ENCODE peak calls at places on chromosomes 6 and 20, in seven cellular contexts. One of them, this sample, is unnamed.
A peak's percentile ranks its signal among the peaks of the same experiment; 100 is the strongest.

GRCh38 chr20:2707353-2708072 is 14.9 kb downstream of the EBF4 start:
- DNase-seq in IMR-90: no peak
- DNase-seq in neuronal stem cell: no peak
- DNase-seq in mesenchymal stem cell: no peak
- DNase-seq in H9: no peak
- DNase-seq in H1: no peak
- DNase-seq in mesendoderm: no peak
- DNase-seq in this sample: no peak

GRCh38 chr20:41222299-41222698 is 85.0 kb downstream of the PLCG1 start:
- DNase-seq in IMR-90: no peak
- DNase-seq in neuronal stem cell: no peak
- DNase-seq in mesenchymal stem cell: no peak
- DNase-seq in H9: no peak
- DNase-seq in H1: no peak
- DNase-seq in mesendoderm: no peak
- DNase-seq in this sample: no peak

GRCh38 chr6:22421187-22421586 is 124.4 kb upstream of the PRL start:
- DNase-seq in IMR-90: no peak
- DNase-seq in neuronal stem cell: no peak
- DNase-seq in mesenchymal stem cell: no peak
- DNase-seq in H9: no peak
- DNase-seq in H1: no peak
- DNase-seq in mesendoderm: no peak
- DNase-seq in this sample: peak; percentile 83

GRCh38 chr20:35339007-35339406 is 46.8 kb upstream of the FAM83C start:
- DNase-seq in IMR-90: peak; percentile 99
- DNase-seq in neuronal stem cell: no peak
- DNase-seq in mesenchymal stem cell: peak; percentile 88
- DNase-seq in H9: no peak
- DNase-seq in H1: no peak
- DNase-seq in mesendoderm: no peak
- DNase-seq in this sample: peak; percentile 24

GRCh38 chr20:46237221-46237620 is 71.1 kb downstream of the CDH22 start:
- DNase-seq in IMR-90: no peak
- DNase-seq in neuronal stem cell: no peak
- DNase-seq in mesenchymal stem cell: no peak
- DNase-seq in H9: peak; percentile 57
- DNase-seq in H1: no peak
- DNase-seq in mesendoderm: peak; percentile 43
- DNase-seq in this sample: no peak

GRCh38 chr6:138734585-138734984 is 39.0 kb upstream of the CCDC28A start:
- DNase-seq in IMR-90: no peak
- DNase-seq in neuronal stem cell: no peak
- DNase-seq in mesenchymal stem cell: no peak
- DNase-seq in H9: no peak
- DNase-seq in H1: no peak
- DNase-seq in mesendoderm: no peak
- DNase-seq in this sample: no peak

GRCh38 chr6:69973138-69973537 is 106.8 kb downstream of the COL19A1 start:
- DNase-seq in IMR-90: no peak
- DNase-seq in neuronal stem cell: no peak
- DNase-seq in mesenchymal stem cell: no peak
- DNase-seq in H9: no peak
- DNase-seq in H1: no peak
- DNase-seq in mesendoderm: peak; percentile 23
- DNase-seq in this sample: no peak

GRCh38 chr6:10262505-10262904 is 152.4 kb downstream of the TFAP2A start:
- DNase-seq in IMR-90: no peak
- DNase-seq in neuronal stem cell: no peak
- DNase-seq in mesenchymal stem cell: no peak
- DNase-seq in H9: no peak
- DNase-seq in H1: no peak
- DNase-seq in mesendoderm: no peak
- DNase-seq in this sample: no peak

GRCh38 chr20:37526238-37526838 is 1.3 kb downstream of the BLCAP start:
- DNase-seq in IMR-90: peak; percentile 52
- DNase-seq in neuronal stem cell: no peak
- DNase-seq in mesenchymal stem cell: peak; percentile 65
- DNase-seq in H9: peak; percentile 82
- DNase-seq in H1: no peak
- DNase-seq in mesendoderm: peak; percentile 97
- DNase-seq in this sample: peak; percentile 64

GRCh38 chr6:68054776-68055175 is 580.3 kb upstream of the ADGRB3 start:
- DNase-seq in IMR-90: no peak
- DNase-seq in neuronal stem cell: no peak
- DNase-seq in mesenchymal stem cell: peak; percentile 2
- DNase-seq in H9: no peak
- DNase-seq in H1: no peak
- DNase-seq in mesendoderm: no peak
- DNase-seq in this sample: no peak

GRCh38 chr6:157267654-157268053 is 55.7 kb downstream of the TMEM242 start:
- DNase-seq in IMR-90: no peak
- DNase-seq in neuronal stem cell: no peak
- DNase-seq in mesenchymal stem cell: no peak
- DNase-seq in H9: peak; percentile 25
- DNase-seq in H1: no peak
- DNase-seq in mesendoderm: no peak
- DNase-seq in this sample: no peak

GRCh38 chr6:41566961-41567360 is 20.8 kb downstream of the FOXP4 start:
- DNase-seq in IMR-90: no peak
- DNase-seq in neuronal stem cell: no peak
- DNase-seq in mesenchymal stem cell: no peak
- DNase-seq in H9: no peak
- DNase-seq in H1: no peak
- DNase-seq in mesendoderm: no peak
- DNase-seq in this sample: no peak

GRCh38 chr6:25248100-25248499 is 31.1 kb upstream of the CARMIL1 start:
- DNase-seq in IMR-90: peak; percentile 66
- DNase-seq in neuronal stem cell: no peak
- DNase-seq in mesenchymal stem cell: no peak
- DNase-seq in H9: no peak
- DNase-seq in H1: no peak
- DNase-seq in mesendoderm: no peak
- DNase-seq in this sample: no peak

GRCh38 chr6:71294121-71294523 is 5.5 kb downstream of the OGFRL1 start:
- DNase-seq in IMR-90: peak; percentile 92
- DNase-seq in neuronal stem cell: no peak
- DNase-seq in mesenchymal stem cell: peak; percentile 78
- DNase-seq in H9: no peak
- DNase-seq in H1: no peak
- DNase-seq in mesendoderm: no peak
- DNase-seq in this sample: no peak

GRCh38 chr6:143164565-143165105 is 103.9 kb downstream of the AIG1 start:
- DNase-seq in IMR-90: no peak
- DNase-seq in neuronal stem cell: no peak
- DNase-seq in mesenchymal stem cell: no peak
- DNase-seq in H9: no peak
- DNase-seq in H1: no peak
- DNase-seq in mesendoderm: no peak
- DNase-seq in this sample: peak; percentile 61

GRCh38 chr20:14838663-14839650 is 501.5 kb upstream of the FLRT3 start:
- DNase-seq in IMR-90: no peak
- DNase-seq in neuronal stem cell: no peak
- DNase-seq in mesenchymal stem cell: no peak
- DNase-seq in H9: no peak
- DNase-seq in H1: no peak
- DNase-seq in mesendoderm: no peak
- DNase-seq in this sample: no peak

GRCh38 chr20:50286609-50287008 is 96.0 kb downstream of the CEBPB start:
- DNase-seq in IMR-90: peak; percentile 88
- DNase-seq in neuronal stem cell: no peak
- DNase-seq in mesenchymal stem cell: peak; percentile 85
- DNase-seq in H9: peak; percentile 52
- DNase-seq in H1: no peak
- DNase-seq in mesendoderm: peak; percentile 59
- DNase-seq in this sample: peak; percentile 31

GRCh38 chr6:8539446-8539845 is 104.1 kb upstream of the SLC35B3 start:
- DNase-seq in IMR-90: no peak
- DNase-seq in neuronal stem cell: no peak
- DNase-seq in mesenchymal stem cell: peak; percentile 2
- DNase-seq in H9: no peak
- DNase-seq in H1: no peak
- DNase-seq in mesendoderm: peak; percentile 40
- DNase-seq in this sample: no peak
- H3K23ac ChIP-seq in IMR-90: no peak overlapping the region
- H3K23ac ChIP-seq in neuronal stem cell: no peak overlapping the region
- H3K23ac ChIP-seq in mesenchymal stem cell: no peak overlapping the region
- H3K23ac ChIP-seq in H9: no peak overlapping the region
- H3K23ac ChIP-seq in H1: no peak overlapping the region
- H3K23ac ChIP-seq in mesendoderm: no peak overlapping the region
- H3K23ac ChIP-seq in this sample: no peak overlapping the region

GRCh38 chr6:106530502-106530901 is 98.8 kb downstream of the RTN4IP1 start:
- DNase-seq in IMR-90: peak; percentile 54
- DNase-seq in neuronal stem cell: no peak
- DNase-seq in mesenchymal stem cell: no peak
- DNase-seq in H9: no peak
- DNase-seq in H1: no peak
- DNase-seq in mesendoderm: no peak
- DNase-seq in this sample: peak; percentile 90

GRCh38 chr6:106535012-106535411 is 94.3 kb downstream of the RTN4IP1 start:
- DNase-seq in IMR-90: no peak
- DNase-seq in neuronal stem cell: no peak
- DNase-seq in mesenchymal stem cell: no peak
- DNase-seq in H9: no peak
- DNase-seq in H1: no peak
- DNase-seq in mesendoderm: no peak
- DNase-seq in this sample: no peak

GRCh38 chr6:106530026-106530425 is 99.3 kb downstream of the RTN4IP1 start:
- DNase-seq in IMR-90: no peak
- DNase-seq in neuronal stem cell: no peak
- DNase-seq in mesenchymal stem cell: no peak
- DNase-seq in H9: no peak
- DNase-seq in H1: no peak
- DNase-seq in mesendoderm: no peak
- DNase-seq in this sample: no peak

GRCh38 chr6:106534564-106534982 is 94.7 kb downstream of the RTN4IP1 start:
- DNase-seq in IMR-90: no peak
- DNase-seq in neuronal stem cell: no peak
- DNase-seq in mesenchymal stem cell: no peak
- DNase-seq in H9: no peak
- DNase-seq in H1: no peak
- DNase-seq in mesendoderm: no peak
- DNase-seq in this sample: no peak

DNA sequence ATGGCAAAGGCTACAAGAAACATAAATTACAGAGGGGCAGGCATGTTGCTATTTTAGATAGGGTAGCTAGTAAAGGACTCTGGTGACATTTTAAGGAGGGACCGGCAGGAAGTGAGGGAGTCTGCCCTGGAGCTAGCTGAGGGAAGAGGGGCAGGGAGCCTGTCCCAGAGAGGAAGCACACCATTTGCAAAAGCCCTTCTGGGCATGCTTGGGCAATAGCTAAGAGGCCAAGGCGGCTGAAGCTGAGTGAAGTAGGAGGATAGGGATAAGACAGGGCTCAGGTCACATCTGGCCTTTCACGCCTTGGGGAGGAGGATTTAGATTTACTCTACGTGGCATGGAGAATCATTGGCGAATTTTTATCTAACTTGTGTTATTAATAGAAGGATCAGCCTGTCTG is 96.2 kb downstream of the RTN4IP1 start:
- DNase-seq in IMR-90: no peak
- DNase-seq in neuronal stem cell: no peak
- DNase-seq in mesenchymal stem cell: no peak
- DNase-seq in H9: peak; percentile 33
- DNase-seq in H1: no peak
- DNase-seq in mesendoderm: peak; percentile 49
- DNase-seq in this sample: peak; percentile 56
- H3K23ac ChIP-seq in IMR-90: no peak overlapping the region
- H3K23ac ChIP-seq in neuronal stem cell: no peak overlapping the region
- H3K23ac ChIP-seq in mesenchymal stem cell: no peak overlapping the region
- H3K23ac ChIP-seq in H9: no peak overlapping the region
- H3K23ac ChIP-seq in H1: no peak overlapping the region
- H3K23ac ChIP-seq in mesendoderm: no peak overlapping the region
- H3K23ac ChIP-seq in this sample: no peak overlapping the region

GRCh38 chr6:12265795-12266194 is 24.4 kb upstream of the EDN1 start:
- DNase-seq in IMR-90: peak; percentile 71
- DNase-seq in neuronal stem cell: no peak
- DNase-seq in mesenchymal stem cell: peak; percentile 68
- DNase-seq in H9: no peak
- DNase-seq in H1: no peak
- DNase-seq in mesendoderm: no peak
- DNase-seq in this sample: peak; percentile 45
- H3K23ac ChIP-seq in IMR-90: no peak overlapping the region
- H3K23ac ChIP-seq in neuronal stem cell: no peak overlapping the region
- H3K23ac ChIP-seq in mesenchymal stem cell: no peak overlapping the region
- H3K23ac ChIP-seq in H9: no peak overlapping the region
- H3K23ac ChIP-seq in H1: no peak overlapping the region
- H3K23ac ChIP-seq in mesendoderm: no peak overlapping the region
- H3K23ac ChIP-seq in this sample: no peak overlapping the region

DNA sequence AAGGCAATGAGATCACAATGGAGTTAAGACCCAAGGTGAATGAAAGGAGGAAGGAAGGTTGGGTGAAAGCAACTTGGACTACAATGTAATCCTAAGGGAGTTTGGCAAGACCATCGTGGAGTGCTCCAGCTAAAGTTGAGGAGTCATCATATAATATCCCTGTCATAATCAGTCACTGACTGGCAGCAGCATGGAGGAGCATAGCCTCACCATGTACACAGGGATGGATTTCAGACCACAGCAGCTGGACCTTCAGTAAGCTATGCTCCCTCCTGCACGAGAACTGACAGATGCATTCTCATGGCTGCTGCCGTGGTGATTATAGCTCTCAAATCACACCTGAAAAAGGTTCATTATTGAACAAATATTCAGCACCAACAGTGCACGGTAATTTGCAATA is 43.0 kb downstream of the GOPC start:
- DNase-seq in IMR-90: no peak
- DNase-seq in neuronal stem cell: no peak
- DNase-seq in mesenchymal stem cell: no peak
- DNase-seq in H9: no peak
- DNase-seq in H1: no peak
- DNase-seq in mesendoderm: no peak
- DNase-seq in this sample: no peak
- H3K23ac ChIP-seq in IMR-90: no peak overlapping the region
- H3K23ac ChIP-seq in neuronal stem cell: no peak overlapping the region
- H3K23ac ChIP-seq in mesenchymal stem cell: no peak overlapping the region
- H3K23ac ChIP-seq in H9: no peak overlapping the region
- H3K23ac ChIP-seq in H1: no peak overlapping the region
- H3K23ac ChIP-seq in mesendoderm: no peak overlapping the region
- H3K23ac ChIP-seq in this sample: no peak overlapping the region

GRCh38 chr20:5720696-5721095 is 29.5 kb upstream of the SHLD1 start:
- DNase-seq in IMR-90: peak; percentile 41
- DNase-seq in neuronal stem cell: no peak
- DNase-seq in mesenchymal stem cell: no peak
- DNase-seq in H9: no peak
- DNase-seq in H1: no peak
- DNase-seq in mesendoderm: no peak
- DNase-seq in this sample: no peak
- H3K23ac ChIP-seq in IMR-90: no peak overlapping the region
- H3K23ac ChIP-seq in neuronal stem cell: no peak overlapping the region
- H3K23ac ChIP-seq in mesenchymal stem cell: no peak overlapping the region
- H3K23ac ChIP-seq in H9: no peak overlapping the region
- H3K23ac ChIP-seq in H1: no peak overlapping the region
- H3K23ac ChIP-seq in mesendoderm: no peak overlapping the region
- H3K23ac ChIP-seq in this sample: no peak overlapping the region

GRCh38 chr20:24732076-24732475 is 217.0 kb upstream of the CST7 start:
- DNase-seq in IMR-90: no peak
- DNase-seq in neuronal stem cell: no peak
- DNase-seq in mesenchymal stem cell: no peak
- DNase-seq in H9: no peak
- DNase-seq in H1: no peak
- DNase-seq in mesendoderm: no peak
- DNase-seq in this sample: no peak
- H3K23ac ChIP-seq in IMR-90: no peak overlapping the region
- H3K23ac ChIP-seq in neuronal stem cell: no peak overlapping the region
- H3K23ac ChIP-seq in mesenchymal stem cell: no peak overlapping the region
- H3K23ac ChIP-seq in H9: no peak overlapping the region
- H3K23ac ChIP-seq in H1: no peak overlapping the region
- H3K23ac ChIP-seq in mesendoderm: no peak overlapping the region
- H3K23ac ChIP-seq in this sample: no peak overlapping the region

This sample was measured in trophoblast cell.